ENCODE peak calls at places on chromosomes 7 and 10, in nine cellular contexts. One of them, this sample, is unnamed.
A peak's percentile ranks its signal among the peaks of the same experiment; 100 is the strongest.

GRCh38 chr7:64515781-64516180 is 47.1 kb downstream of the ZNF680 start:
- DNase-seq in activated naive CD8-positive, alpha-beta T cell treated with anti-CD3 and anti-CD28 coated beads, Interleukin-2, amount 50 U/mL, for 24 hours: no peak
- DNase-seq in naive thymus-derived CD4-positive, alpha-beta T cell: no peak
- DNase-seq in RCC 7860: no peak
- DNase-seq in stimulated activated CD8-positive, alpha-beta memory T cell treated with anti-CD3 and anti-CD28 coated beads, Interleukin-7, amount 100 ng/mL, for 1 hour: no peak
- DNase-seq in foreskin fibroblast: no peak
- DNase-seq in body of pancreas: no peak
- DNase-seq in aorta: no peak
- DNase-seq in T follicular helper cell: no peak
- DNase-seq in this sample: no peak

GRCh38 chr10:48589266-48589665 is 15.6 kb downstream of the ARHGAP22 start:
- DNase-seq in body of pancreas: no peak
- DNase-seq in naive thymus-derived CD4-positive, alpha-beta T cell: no peak
- DNase-seq in stimulated activated CD8-positive, alpha-beta memory T cell treated with anti-CD3 and anti-CD28 coated beads, Interleukin-7, amount 100 ng/mL, for 1 hour: no peak
- DNase-seq in activated naive CD8-positive, alpha-beta T cell treated with anti-CD3 and anti-CD28 coated beads, Interleukin-2, amount 50 U/mL, for 24 hours: no peak
- DNase-seq in RCC 7860: no peak
- DNase-seq in aorta: no peak
- DNase-seq in foreskin fibroblast: peak; percentile 97
- DNase-seq in T follicular helper cell: no peak
- DNase-seq in this sample: peak; percentile 85

GRCh38 chr7:22728416-22729029 is 1.5 kb downstream of the IL6 start:
- DNase-seq in activated naive CD8-positive, alpha-beta T cell treated with anti-CD3 and anti-CD28 coated beads, Interleukin-2, amount 50 U/mL, for 24 hours: no peak
- DNase-seq in foreskin fibroblast: peak; percentile 75
- DNase-seq in body of pancreas: no peak
- DNase-seq in stimulated activated CD8-positive, alpha-beta memory T cell treated with anti-CD3 and anti-CD28 coated beads, Interleukin-7, amount 100 ng/mL, for 1 hour: no peak
- DNase-seq in naive thymus-derived CD4-positive, alpha-beta T cell: peak; percentile 46
- DNase-seq in RCC 7860: peak; percentile 79
- DNase-seq in aorta: no peak
- DNase-seq in T follicular helper cell: no peak
- DNase-seq in this sample: no peak

GRCh38 chr10:91596821-91597396 is 36.0 kb downstream of the PPP1R3C start:
- DNase-seq in foreskin fibroblast: peak; percentile 85
- DNase-seq in naive thymus-derived CD4-positive, alpha-beta T cell: no peak
- DNase-seq in T follicular helper cell: no peak
- DNase-seq in body of pancreas: no peak
- DNase-seq in activated naive CD8-positive, alpha-beta T cell treated with anti-CD3 and anti-CD28 coated beads, Interleukin-2, amount 50 U/mL, for 24 hours: no peak
- DNase-seq in RCC 7860: peak; percentile 58
- DNase-seq in aorta: no peak
- DNase-seq in stimulated activated CD8-positive, alpha-beta memory T cell treated with anti-CD3 and anti-CD28 coated beads, Interleukin-7, amount 100 ng/mL, for 1 hour: no peak
- DNase-seq in this sample: no peak

GRCh38 chr7:135692055-135692454 is 29.7 kb downstream of the STMP1 start:
- DNase-seq in aorta: no peak
- DNase-seq in activated naive CD8-positive, alpha-beta T cell treated with anti-CD3 and anti-CD28 coated beads, Interleukin-2, amount 50 U/mL, for 24 hours: no peak
- DNase-seq in RCC 7860: no peak
- DNase-seq in T follicular helper cell: no peak
- DNase-seq in body of pancreas: no peak
- DNase-seq in foreskin fibroblast: no peak
- DNase-seq in stimulated activated CD8-positive, alpha-beta memory T cell treated with anti-CD3 and anti-CD28 coated beads, Interleukin-7, amount 100 ng/mL, for 1 hour: no peak
- DNase-seq in naive thymus-derived CD4-positive, alpha-beta T cell: no peak
- DNase-seq in this sample: no peak

GRCh38 chr7:87111877-87112276 is 40.4 kb upstream of the DMTF1 start:
- DNase-seq in aorta: no peak
- DNase-seq in T follicular helper cell: no peak
- DNase-seq in stimulated activated CD8-positive, alpha-beta memory T cell treated with anti-CD3 and anti-CD28 coated beads, Interleukin-7, amount 100 ng/mL, for 1 hour: no peak
- DNase-seq in body of pancreas: no peak
- DNase-seq in foreskin fibroblast: no peak
- DNase-seq in activated naive CD8-positive, alpha-beta T cell treated with anti-CD3 and anti-CD28 coated beads, Interleukin-2, amount 50 U/mL, for 24 hours: no peak
- DNase-seq in RCC 7860: no peak
- DNase-seq in naive thymus-derived CD4-positive, alpha-beta T cell: no peak
- DNase-seq in this sample: no peak

GRCh38 chr7:106744507-106745180 is 83.7 kb upstream of the CCDC71L start:
- DNase-seq in RCC 7860: no peak
- DNase-seq in foreskin fibroblast: no peak
- DNase-seq in activated naive CD8-positive, alpha-beta T cell treated with anti-CD3 and anti-CD28 coated beads, Interleukin-2, amount 50 U/mL, for 24 hours: no peak
- DNase-seq in body of pancreas: no peak
- DNase-seq in T follicular helper cell: no peak
- DNase-seq in naive thymus-derived CD4-positive, alpha-beta T cell: peak; percentile 9
- DNase-seq in stimulated activated CD8-positive, alpha-beta memory T cell treated with anti-CD3 and anti-CD28 coated beads, Interleukin-7, amount 100 ng/mL, for 1 hour: no peak
- DNase-seq in aorta: no peak
- DNase-seq in this sample: no peak

GRCh38 chr7:104795086-104795485 is 218.9 kb upstream of the KMT2E start:
- DNase-seq in foreskin fibroblast: no peak
- DNase-seq in aorta: no peak
- DNase-seq in T follicular helper cell: no peak
- DNase-seq in stimulated activated CD8-positive, alpha-beta memory T cell treated with anti-CD3 and anti-CD28 coated beads, Interleukin-7, amount 100 ng/mL, for 1 hour: no peak
- DNase-seq in body of pancreas: no peak
- DNase-seq in naive thymus-derived CD4-positive, alpha-beta T cell: no peak
- DNase-seq in activated naive CD8-positive, alpha-beta T cell treated with anti-CD3 and anti-CD28 coated beads, Interleukin-2, amount 50 U/mL, for 24 hours: no peak
- DNase-seq in RCC 7860: no peak
- DNase-seq in this sample: no peak

GRCh38 chr7:2029211-2029905 is 203.4 kb downstream of the MAD1L1 start:
- DNase-seq in aorta: peak; percentile 15
- DNase-seq in activated naive CD8-positive, alpha-beta T cell treated with anti-CD3 and anti-CD28 coated beads, Interleukin-2, amount 50 U/mL, for 24 hours: no peak
- DNase-seq in T follicular helper cell: no peak
- DNase-seq in body of pancreas: no peak
- DNase-seq in foreskin fibroblast: no peak
- DNase-seq in RCC 7860: no peak
- DNase-seq in naive thymus-derived CD4-positive, alpha-beta T cell: no peak
- DNase-seq in stimulated activated CD8-positive, alpha-beta memory T cell treated with anti-CD3 and anti-CD28 coated beads, Interleukin-7, amount 100 ng/mL, for 1 hour: no peak
- DNase-seq in this sample: no peak

GRCh38 chr7:83936056-83936703 is 258.4 kb downstream of the SEMA3A start:
- DNase-seq in aorta: peak; percentile 46
- DNase-seq in T follicular helper cell: peak; percentile 19
- DNase-seq in naive thymus-derived CD4-positive, alpha-beta T cell: peak; percentile 68
- DNase-seq in body of pancreas: peak; percentile 48
- DNase-seq in activated naive CD8-positive, alpha-beta T cell treated with anti-CD3 and anti-CD28 coated beads, Interleukin-2, amount 50 U/mL, for 24 hours: peak; percentile 31
- DNase-seq in RCC 7860: peak; percentile 54
- DNase-seq in foreskin fibroblast: peak; percentile 88
- DNase-seq in stimulated activated CD8-positive, alpha-beta memory T cell treated with anti-CD3 and anti-CD28 coated beads, Interleukin-7, amount 100 ng/mL, for 1 hour: no peak
- DNase-seq in this sample: peak; percentile 32

GRCh38 chr7:156836443-156836842 is 56.5 kb downstream of the LMBR1 start:
- DNase-seq in foreskin fibroblast: no peak
- DNase-seq in body of pancreas: no peak
- DNase-seq in stimulated activated CD8-positive, alpha-beta memory T cell treated with anti-CD3 and anti-CD28 coated beads, Interleukin-7, amount 100 ng/mL, for 1 hour: no peak
- DNase-seq in aorta: no peak
- DNase-seq in T follicular helper cell: no peak
- DNase-seq in activated naive CD8-positive, alpha-beta T cell treated with anti-CD3 and anti-CD28 coated beads, Interleukin-2, amount 50 U/mL, for 24 hours: no peak
- DNase-seq in RCC 7860: peak; percentile 72
- DNase-seq in naive thymus-derived CD4-positive, alpha-beta T cell: no peak
- DNase-seq in this sample: peak; percentile 10

GRCh38 chr7:66883716-66884115 is 37.3 kb upstream of the TMEM248 start:
- DNase-seq in stimulated activated CD8-positive, alpha-beta memory T cell treated with anti-CD3 and anti-CD28 coated beads, Interleukin-7, amount 100 ng/mL, for 1 hour: no peak
- DNase-seq in T follicular helper cell: no peak
- DNase-seq in RCC 7860: peak; percentile 79
- DNase-seq in naive thymus-derived CD4-positive, alpha-beta T cell: no peak
- DNase-seq in aorta: no peak
- DNase-seq in body of pancreas: no peak
- DNase-seq in foreskin fibroblast: peak; percentile 36
- DNase-seq in activated naive CD8-positive, alpha-beta T cell treated with anti-CD3 and anti-CD28 coated beads, Interleukin-2, amount 50 U/mL, for 24 hours: no peak
- DNase-seq in this sample: peak; percentile 44

GRCh38 chr7:134552105-134552504 is 3.2 kb downstream of the AKR1B15 start:
- DNase-seq in RCC 7860: no peak
- DNase-seq in body of pancreas: no peak
- DNase-seq in naive thymus-derived CD4-positive, alpha-beta T cell: no peak
- DNase-seq in stimulated activated CD8-positive, alpha-beta memory T cell treated with anti-CD3 and anti-CD28 coated beads, Interleukin-7, amount 100 ng/mL, for 1 hour: no peak
- DNase-seq in aorta: no peak
- DNase-seq in activated naive CD8-positive, alpha-beta T cell treated with anti-CD3 and anti-CD28 coated beads, Interleukin-2, amount 50 U/mL, for 24 hours: no peak
- DNase-seq in foreskin fibroblast: peak; percentile 52
- DNase-seq in T follicular helper cell: no peak
- DNase-seq in this sample: no peak

GRCh38 chr7:117332031-117332430 is 9.2 kb upstream of the WNT2 start:
- DNase-seq in RCC 7860: no peak
- DNase-seq in stimulated activated CD8-positive, alpha-beta memory T cell treated with anti-CD3 and anti-CD28 coated beads, Interleukin-7, amount 100 ng/mL, for 1 hour: no peak
- DNase-seq in aorta: no peak
- DNase-seq in body of pancreas: no peak
- DNase-seq in activated naive CD8-positive, alpha-beta T cell treated with anti-CD3 and anti-CD28 coated beads, Interleukin-2, amount 50 U/mL, for 24 hours: no peak
- DNase-seq in foreskin fibroblast: no peak
- DNase-seq in T follicular helper cell: no peak
- DNase-seq in naive thymus-derived CD4-positive, alpha-beta T cell: no peak
- DNase-seq in this sample: no peak

GRCh38 chr10:91389636-91390512 is 20.3 kb upstream of the HECTD2 start:
- DNase-seq in T follicular helper cell: no peak
- DNase-seq in naive thymus-derived CD4-positive, alpha-beta T cell: peak; percentile 76
- DNase-seq in foreskin fibroblast: peak; percentile 78
- DNase-seq in RCC 7860: peak; percentile 52
- DNase-seq in activated naive CD8-positive, alpha-beta T cell treated with anti-CD3 and anti-CD28 coated beads, Interleukin-2, amount 50 U/mL, for 24 hours: no peak
- DNase-seq in aorta: no peak
- DNase-seq in body of pancreas: no peak
- DNase-seq in stimulated activated CD8-positive, alpha-beta memory T cell treated with anti-CD3 and anti-CD28 coated beads, Interleukin-7, amount 100 ng/mL, for 1 hour: no peak
- DNase-seq in this sample: no peak

GRCh38 chr10:43899224-43899959 is 250.7 kb upstream of the ZNF32 start:
- DNase-seq in body of pancreas: no peak
- DNase-seq in T follicular helper cell: no peak
- DNase-seq in RCC 7860: peak; percentile 18
- DNase-seq in aorta: no peak
- DNase-seq in stimulated activated CD8-positive, alpha-beta memory T cell treated with anti-CD3 and anti-CD28 coated beads, Interleukin-7, amount 100 ng/mL, for 1 hour: no peak
- DNase-seq in foreskin fibroblast: peak; percentile 59
- DNase-seq in naive thymus-derived CD4-positive, alpha-beta T cell: no peak
- DNase-seq in activated naive CD8-positive, alpha-beta T cell treated with anti-CD3 and anti-CD28 coated beads, Interleukin-2, amount 50 U/mL, for 24 hours: no peak
- DNase-seq in this sample: no peak

GRCh38 chr7:127437772-127438330 is 45.3 kb upstream of the ZNF800 start:
- DNase-seq in RCC 7860: peak; percentile 68
- DNase-seq in naive thymus-derived CD4-positive, alpha-beta T cell: no peak
- DNase-seq in activated naive CD8-positive, alpha-beta T cell treated with anti-CD3 and anti-CD28 coated beads, Interleukin-2, amount 50 U/mL, for 24 hours: no peak
- DNase-seq in aorta: no peak
- DNase-seq in stimulated activated CD8-positive, alpha-beta memory T cell treated with anti-CD3 and anti-CD28 coated beads, Interleukin-7, amount 100 ng/mL, for 1 hour: no peak
- DNase-seq in body of pancreas: no peak
- DNase-seq in T follicular helper cell: no peak
- DNase-seq in foreskin fibroblast: peak; percentile 63
- DNase-seq in this sample: peak; percentile 75

GRCh38 chr10:122689146-122689807 is 10.4 kb downstream of the C10orf120 start:
- DNase-seq in RCC 7860: no peak
- DNase-seq in T follicular helper cell: no peak
- DNase-seq in aorta: no peak
- DNase-seq in stimulated activated CD8-positive, alpha-beta memory T cell treated with anti-CD3 and anti-CD28 coated beads, Interleukin-7, amount 100 ng/mL, for 1 hour: no peak
- DNase-seq in body of pancreas: peak; percentile 82
- DNase-seq in foreskin fibroblast: no peak
- DNase-seq in activated naive CD8-positive, alpha-beta T cell treated with anti-CD3 and anti-CD28 coated beads, Interleukin-2, amount 50 U/mL, for 24 hours: no peak
- DNase-seq in naive thymus-derived CD4-positive, alpha-beta T cell: no peak
- DNase-seq in this sample: no peak

GRCh38 chr7:51467384-51468017 is 150.9 kb upstream of the COBL start:
- DNase-seq in activated naive CD8-positive, alpha-beta T cell treated with anti-CD3 and anti-CD28 coated beads, Interleukin-2, amount 50 U/mL, for 24 hours: peak; percentile 5
- DNase-seq in foreskin fibroblast: no peak
- DNase-seq in stimulated activated CD8-positive, alpha-beta memory T cell treated with anti-CD3 and anti-CD28 coated beads, Interleukin-7, amount 100 ng/mL, for 1 hour: no peak
- DNase-seq in body of pancreas: no peak
- DNase-seq in RCC 7860: no peak
- DNase-seq in naive thymus-derived CD4-positive, alpha-beta T cell: peak; percentile 44
- DNase-seq in aorta: no peak
- DNase-seq in T follicular helper cell: no peak
- DNase-seq in this sample: no peak

GRCh38 chr7:111240371-111240770 is 149.4 kb downstream of the LRRN3 start:
- DNase-seq in T follicular helper cell: no peak
- DNase-seq in naive thymus-derived CD4-positive, alpha-beta T cell: no peak
- DNase-seq in body of pancreas: no peak
- DNase-seq in aorta: no peak
- DNase-seq in stimulated activated CD8-positive, alpha-beta memory T cell treated with anti-CD3 and anti-CD28 coated beads, Interleukin-7, amount 100 ng/mL, for 1 hour: no peak
- DNase-seq in activated naive CD8-positive, alpha-beta T cell treated with anti-CD3 and anti-CD28 coated beads, Interleukin-2, amount 50 U/mL, for 24 hours: no peak
- DNase-seq in RCC 7860: no peak
- DNase-seq in foreskin fibroblast: no peak
- DNase-seq in this sample: no peak